ENCODE peak calls at places on chromosome 18, in seven cellular contexts. H is dorsolateral prefrontal cortex, E is left lung, C is astrocyte of the spinal cord, S is hepatocyte, J is mammary epithelial cell, P is nephron progenitor cell. B is an unnamed sample.

GRCh38 chr18:2958819-2959298 is 54.1 kb downstream of the LPIN2 start:
- DNase-seq in H (no peak), E (no peak), C (peak), S (peak), J (no peak), P (no peak), B (no peak)

GRCh38 chr18:7084080-7084765 is 33.4 kb downstream of the LAMA1 start:
- DNase-seq in H (no peak), E (no peak), C (no peak), S (peak), J (peak), P (no peak), B (no peak)

GRCh38 chr18:63366270-63366990 is 576 bp downstream of the KDSR start:
- DNase-seq in H (no peak), E (peak), C (peak), S (peak), J (peak), P (peak), B (peak)

GRCh38 chr18:499351-500229 is 911 bp downstream of the COLEC12 start:
- DNase-seq in H (no peak), E (no peak), C (peak), S (peak), J (peak), P (peak), B (no peak)

GRCh38 chr18:77366725-77367641 is 117.3 kb downstream of the GALR1 start:
- DNase-seq in H (peak), E (no peak), C (peak), S (peak), J (no peak), P (peak), B (no peak)

GRCh38 chr18:13220326-13220991 is 1.9 kb downstream of the LDLRAD4 start:
- DNase-seq in H (no peak), E (no peak), C (peak), S (peak), J (no peak), P (no peak), B (no peak)

GRCh38 chr18:66621816-66622576 is 18.1 kb upstream of the CDH19 start:
- DNase-seq in H (no peak), E (peak), C (no peak), S (no peak), J (no peak), P (no peak), B (no peak)

GRCh38 chr18:45562567-45563479 is 52.5 kb upstream of the SLC14A2 start:
- DNase-seq in H (no peak), E (no peak), C (no peak), S (peak), J (no peak), P (no peak), B (no peak)

DNA sequence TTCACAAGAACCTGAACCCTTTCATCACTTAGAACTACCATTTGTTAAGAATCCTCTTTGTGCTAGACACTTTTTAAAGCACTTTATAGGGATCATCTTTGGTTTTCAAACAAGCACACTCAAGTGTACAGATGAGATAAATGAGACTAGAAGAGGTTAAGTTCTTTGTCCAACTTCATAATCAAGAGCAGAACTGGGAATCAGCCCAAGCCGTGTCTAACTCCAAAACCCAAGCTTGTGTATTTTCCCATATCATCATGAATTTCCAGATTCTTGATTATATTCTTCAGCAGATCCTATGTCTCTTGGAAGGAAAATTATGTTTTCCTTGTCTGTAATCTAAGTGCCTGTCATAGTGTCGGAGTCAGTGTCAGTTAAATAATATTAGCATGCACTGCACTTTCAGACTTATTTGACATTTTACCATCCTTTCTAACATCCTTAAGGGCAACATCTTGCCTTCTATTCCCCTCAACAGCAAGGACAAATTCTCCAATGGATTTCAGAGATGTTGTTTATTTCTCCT is 123.0 kb upstream of the SETBP1 start:
- DNase-seq in H (no peak), E (no peak), C (no peak), S (no peak), J (no peak), P (no peak), B (no peak)
- TF ChIP-seq CTCF in H (no peak), E (no peak), C (no peak), S (no peak), J (no peak), P (no peak), B (no peak)

DNA sequence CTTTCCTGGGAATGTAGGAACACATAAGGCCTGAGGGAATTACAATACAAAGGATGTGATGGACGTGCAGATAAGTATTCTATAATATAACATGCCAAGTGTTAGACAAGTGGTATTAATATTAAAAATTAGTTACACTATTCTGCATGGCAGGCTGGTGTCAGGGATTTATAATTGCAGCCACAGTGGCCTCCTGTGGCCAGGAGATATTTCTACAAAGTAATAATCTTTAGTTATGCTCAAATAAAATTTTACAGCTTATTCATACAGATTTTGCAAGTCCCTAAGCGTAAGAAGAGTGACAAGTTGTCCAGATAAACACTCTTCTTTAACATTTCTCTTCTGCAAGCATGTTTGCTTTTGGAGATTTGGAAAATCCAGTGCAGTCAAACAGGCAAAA is 90.4 kb upstream of the CBLN2 start:
- DNase-seq in H (no peak), E (no peak), C (no peak), S (no peak), J (no peak), P (no peak), B (no peak)
- TF ChIP-seq CTCF in H (no peak), E (no peak), C (no peak), S (no peak), J (no peak), P (no peak), B (no peak)

GRCh38 chr18:11512096-11513030 is 97.0 kb upstream of the SLC35G4 start:
- DNase-seq in H (no peak), E (no peak), C (no peak), S (no peak), J (peak), P (no peak), B (no peak)
- TF ChIP-seq CTCF in H (no peak), E (no peak), C (peak), S (peak), J (peak), P (no peak), B (no peak)

GRCh38 chr18:38923136-38923535 is 1357.5 kb upstream of the CELF4 start:
- DNase-seq in H (no peak), E (no peak), C (peak), S (no peak), J (no peak), P (no peak), B (no peak)
- TF ChIP-seq CTCF in H (no peak), E (no peak), C (no peak), S (no peak), J (no peak), P (no peak), B (no peak)